ENCODE peak calls at places on chromosome 2, in ten cellular contexts. One of them, this sample, is unnamed.

GRCh38 chr2:21443494-21444105 is 319.8 kb downstream of the TDRD15 start:
- DNase-seq in EL: no peak
- DNase-seq in type B pancreatic cell: no peak
- DNase-seq in NAMALWA: no peak
- DNase-seq in endothelial cell of umbilical vein: no peak
- DNase-seq in lower lobe of right lung: no peak
- DNase-seq in naive thymus-derived CD8-positive, alpha-beta T cell: no peak
- DNase-seq in body of pancreas: no peak
- DNase-seq in adipocyte: no peak
- DNase-seq in SK-N-SH: no peak
- DNase-seq in this sample: no peak

GRCh38 chr2:73290049-73290839 is 3.1 kb downstream of the EGR4 start:
- DNase-seq in NAMALWA: peak
- DNase-seq in endothelial cell of umbilical vein: peak
- DNase-seq in type B pancreatic cell: peak
- DNase-seq in naive thymus-derived CD8-positive, alpha-beta T cell: peak
- DNase-seq in SK-N-SH: peak
- DNase-seq in lower lobe of right lung: no peak
- DNase-seq in adipocyte: peak
- DNase-seq in body of pancreas: peak
- DNase-seq in EL: peak
- DNase-seq in this sample: peak

GRCh38 chr2:195313976-195314375 is 343.1 kb upstream of the SLC39A10 start:
- DNase-seq in endothelial cell of umbilical vein: no peak
- DNase-seq in adipocyte: no peak
- DNase-seq in EL: no peak
- DNase-seq in SK-N-SH: no peak
- DNase-seq in type B pancreatic cell: no peak
- DNase-seq in NAMALWA: no peak
- DNase-seq in body of pancreas: no peak
- DNase-seq in lower lobe of right lung: no peak
- DNase-seq in naive thymus-derived CD8-positive, alpha-beta T cell: no peak
- DNase-seq in this sample: no peak

GRCh38 chr2:30615926-30616325 is 168.9 kb downstream of the LCLAT1 start:
- DNase-seq in body of pancreas: no peak
- DNase-seq in NAMALWA: no peak
- DNase-seq in lower lobe of right lung: no peak
- DNase-seq in EL: no peak
- DNase-seq in adipocyte: no peak
- DNase-seq in endothelial cell of umbilical vein: no peak
- DNase-seq in SK-N-SH: no peak
- DNase-seq in naive thymus-derived CD8-positive, alpha-beta T cell: no peak
- DNase-seq in type B pancreatic cell: no peak
- DNase-seq in this sample: no peak

GRCh38 chr2:143801561-143801960 is 672.3 kb downstream of the ARHGAP15 start:
- DNase-seq in endothelial cell of umbilical vein: no peak
- DNase-seq in NAMALWA: no peak
- DNase-seq in body of pancreas: no peak
- DNase-seq in naive thymus-derived CD8-positive, alpha-beta T cell: no peak
- DNase-seq in type B pancreatic cell: no peak
- DNase-seq in lower lobe of right lung: no peak
- DNase-seq in SK-N-SH: no peak
- DNase-seq in EL: no peak
- DNase-seq in adipocyte: no peak
- DNase-seq in this sample: no peak

GRCh38 chr2:73228631-73229030 is 4.4 kb downstream of the PRADC1 start:
- DNase-seq in adipocyte: no peak
- DNase-seq in NAMALWA: no peak
- DNase-seq in SK-N-SH: no peak
- DNase-seq in type B pancreatic cell: no peak
- DNase-seq in naive thymus-derived CD8-positive, alpha-beta T cell: no peak
- DNase-seq in endothelial cell of umbilical vein: no peak
- DNase-seq in body of pancreas: no peak
- DNase-seq in lower lobe of right lung: no peak
- DNase-seq in EL: no peak
- DNase-seq in this sample: no peak

GRCh38 chr2:165634282-165634681 is 159.8 kb downstream of the GALNT3 start:
- DNase-seq in NAMALWA: no peak
- DNase-seq in type B pancreatic cell: no peak
- DNase-seq in lower lobe of right lung: no peak
- DNase-seq in endothelial cell of umbilical vein: no peak
- DNase-seq in naive thymus-derived CD8-positive, alpha-beta T cell: no peak
- DNase-seq in adipocyte: no peak
- DNase-seq in SK-N-SH: no peak
- DNase-seq in body of pancreas: no peak
- DNase-seq in EL: no peak
- DNase-seq in this sample: no peak

GRCh38 chr2:109463891-109464290 is 149.9 kb downstream of the SEPTIN10 start:
- DNase-seq in NAMALWA: no peak
- DNase-seq in naive thymus-derived CD8-positive, alpha-beta T cell: no peak
- DNase-seq in endothelial cell of umbilical vein: no peak
- DNase-seq in SK-N-SH: no peak
- DNase-seq in body of pancreas: no peak
- DNase-seq in EL: no peak
- DNase-seq in lower lobe of right lung: no peak
- DNase-seq in adipocyte: no peak
- DNase-seq in type B pancreatic cell: no peak
- DNase-seq in this sample: no peak

This sample was measured in retina.